ENCODE peak calls at places on chromosomes 12 and 14, in four cellular contexts. One of them, this sample, is unnamed.

GRCh38 chr12:53958128-53958527 is 3.4 kb downstream of the HOXC12 start:
- DNase-seq in mesenchymal stem cell: no peak
- DNase-seq in SK-N-SH: no peak
- DNase-seq in H9: no peak
- DNase-seq in this sample: no peak

GRCh38 chr14:97185186-97185585 is 388.0 kb downstream of the VRK1 start:
- DNase-seq in mesenchymal stem cell: no peak
- DNase-seq in SK-N-SH: no peak
- DNase-seq in H9: no peak
- DNase-seq in this sample: no peak

GRCh38 chr12:66297080-66297479 is 5.2 kb upstream of the HELB start:
- DNase-seq in mesenchymal stem cell: no peak
- DNase-seq in SK-N-SH: no peak
- DNase-seq in H9: no peak
- DNase-seq in this sample: no peak

GRCh38 chr12:108806350-108806749 is 51.0 kb downstream of the SSH1 start:
- DNase-seq in mesenchymal stem cell: peak
- DNase-seq in SK-N-SH: no peak
- DNase-seq in H9: no peak
- DNase-seq in this sample: peak

GRCh38 chr12:92369643-92370042 is 224.0 kb upstream of the BTG1 start:
- DNase-seq in mesenchymal stem cell: no peak
- DNase-seq in SK-N-SH: peak
- DNase-seq in H9: no peak
- DNase-seq in this sample: peak

GRCh38 chr12:59649203-59649602 is 53.4 kb downstream of the SLC16A7 start:
- DNase-seq in mesenchymal stem cell: peak
- DNase-seq in SK-N-SH: no peak
- DNase-seq in H9: no peak
- DNase-seq in this sample: peak

GRCh38 chr14:39168591-39168990 is 1.5 kb downstream of the TRAPPC6B start:
- DNase-seq in mesenchymal stem cell: no peak
- DNase-seq in SK-N-SH: no peak
- DNase-seq in H9: no peak
- DNase-seq in this sample: no peak

GRCh38 chr12:64946132-64946829 is 121.8 kb downstream of the TBC1D30 start:
- DNase-seq in mesenchymal stem cell: peak
- DNase-seq in SK-N-SH: peak
- DNase-seq in H9: no peak
- DNase-seq in this sample: no peak

GRCh38 chr12:124655317-124656213 is 88.2 kb upstream of the NCOR2 start:
- DNase-seq in mesenchymal stem cell: peak
- DNase-seq in SK-N-SH: peak
- DNase-seq in H9: peak
- DNase-seq in this sample: peak

GRCh38 chr12:18261273-18261672 is at the start of gene PIK3C2G:
- DNase-seq in mesenchymal stem cell: no peak
- DNase-seq in SK-N-SH: no peak
- DNase-seq in H9: no peak
- DNase-seq in this sample: no peak

GRCh38 chr12:22860926-22861325 is 236.0 kb downstream of the ETNK1 start:
- DNase-seq in mesenchymal stem cell: no peak
- DNase-seq in SK-N-SH: no peak
- DNase-seq in H9: no peak
- DNase-seq in this sample: no peak

GRCh38 chr12:89051065-89051677 is 301.1 kb downstream of the DUSP6 start:
- DNase-seq in mesenchymal stem cell: peak
- DNase-seq in SK-N-SH: peak
- DNase-seq in H9: no peak
- DNase-seq in this sample: peak

GRCh38 chr12:46261658-46262057 is 7.2 kb downstream of the SLC38A1 start:
- DNase-seq in mesenchymal stem cell: no peak
- DNase-seq in SK-N-SH: no peak
- DNase-seq in H9: no peak
- DNase-seq in this sample: peak

GRCh38 chr12:115597157-115597712 is 680.3 kb downstream of the MED13L start:
- DNase-seq in mesenchymal stem cell: peak
- DNase-seq in SK-N-SH: no peak
- DNase-seq in H9: no peak
- DNase-seq in this sample: peak

GRCh38 chr12:3076730-3077571 is at the start of gene TSPAN9:
- DNase-seq in mesenchymal stem cell: peak
- DNase-seq in SK-N-SH: peak
- DNase-seq in H9: peak
- DNase-seq in this sample: peak

GRCh38 chr12:65106948-65107347 is 14.2 kb downstream of the WIF1 start:
- DNase-seq in mesenchymal stem cell: no peak
- DNase-seq in SK-N-SH: no peak
- DNase-seq in H9: no peak
- DNase-seq in this sample: peak

GRCh38 chr12:62865860-62866407 is 69.0 kb downstream of the PPM1H start:
- DNase-seq in mesenchymal stem cell: peak
- DNase-seq in SK-N-SH: no peak
- DNase-seq in H9: peak
- DNase-seq in this sample: peak

DNA sequence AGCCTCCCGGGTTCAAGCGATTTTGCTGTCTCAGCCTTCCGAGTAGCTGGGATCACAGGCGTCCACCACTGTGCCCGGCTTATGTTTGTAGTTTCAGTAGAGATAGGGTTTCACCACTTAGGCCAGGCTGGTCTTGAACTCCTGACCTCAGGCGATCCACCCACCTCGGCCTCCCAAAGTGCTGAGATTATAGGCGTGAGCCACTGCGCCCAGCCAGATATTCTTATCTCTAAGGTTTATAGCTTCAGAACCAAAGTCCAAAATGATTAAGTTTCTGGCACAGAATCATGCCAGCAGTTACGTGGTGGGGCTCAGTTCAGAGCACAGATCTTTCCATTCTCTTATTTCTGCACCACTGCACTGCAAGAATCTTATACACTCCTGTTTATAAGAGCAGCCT is 129.7 kb downstream of the LMNTD1 start:
- DNase-seq in mesenchymal stem cell: no peak
- DNase-seq in SK-N-SH: no peak
- DNase-seq in H9: no peak
- DNase-seq in this sample: no peak
- H3K27ac ChIP-seq in mesenchymal stem cell: no peak
- H3K27ac ChIP-seq in SK-N-SH: no peak
- H3K27ac ChIP-seq in H9: no peak
- H3K27ac ChIP-seq in this sample: no peak

DNA sequence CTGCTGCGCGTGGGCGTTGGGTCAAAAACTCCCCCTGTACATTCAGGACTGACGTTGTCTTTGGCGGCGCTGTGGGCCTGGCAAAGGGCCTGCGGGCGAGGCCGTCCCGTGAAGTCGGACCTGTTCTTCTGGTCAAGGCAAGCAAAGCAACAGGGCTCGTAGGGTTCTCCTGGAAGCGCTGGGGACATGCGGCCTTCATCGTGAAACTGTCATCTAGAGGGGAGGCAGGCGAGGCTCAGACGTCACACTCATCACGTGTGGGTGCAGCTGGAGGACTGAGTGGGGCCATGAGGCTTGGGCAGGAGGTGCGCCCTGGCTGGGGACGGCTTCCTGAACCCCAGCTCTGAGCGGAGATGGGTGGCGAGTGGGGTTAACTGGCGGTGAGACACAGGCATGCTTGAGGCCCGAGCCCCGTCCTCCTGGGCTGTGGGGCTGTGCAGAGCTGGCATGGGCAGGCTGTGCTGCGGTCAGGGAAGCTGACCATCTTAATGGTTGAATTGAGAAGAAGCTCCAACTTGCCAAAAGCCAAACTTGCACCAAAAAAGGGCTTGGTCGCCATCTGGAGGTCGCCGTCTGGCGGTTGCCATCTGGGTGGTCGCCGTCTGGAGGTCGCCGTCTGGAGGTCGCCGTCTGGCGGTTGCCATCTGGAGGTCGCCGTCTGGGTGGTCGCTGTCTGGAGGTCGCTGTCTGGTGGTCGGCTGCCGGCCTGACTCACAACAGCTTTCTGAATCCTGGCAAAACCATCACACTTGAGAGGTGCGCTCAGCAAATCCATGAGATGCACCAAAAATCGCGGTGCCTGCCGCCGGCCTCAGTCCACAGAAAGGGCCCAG is 66.2 kb downstream of the NOC4L start:
- DNase-seq in mesenchymal stem cell: no peak
- DNase-seq in SK-N-SH: no peak
- DNase-seq in H9: peak
- DNase-seq in this sample: no peak
- H3K9ac ChIP-seq in mesenchymal stem cell: no peak
- H3K9ac ChIP-seq in SK-N-SH: no peak
- H3K9ac ChIP-seq in H9: no peak
- H3K9ac ChIP-seq in this sample: no peak

DNA sequence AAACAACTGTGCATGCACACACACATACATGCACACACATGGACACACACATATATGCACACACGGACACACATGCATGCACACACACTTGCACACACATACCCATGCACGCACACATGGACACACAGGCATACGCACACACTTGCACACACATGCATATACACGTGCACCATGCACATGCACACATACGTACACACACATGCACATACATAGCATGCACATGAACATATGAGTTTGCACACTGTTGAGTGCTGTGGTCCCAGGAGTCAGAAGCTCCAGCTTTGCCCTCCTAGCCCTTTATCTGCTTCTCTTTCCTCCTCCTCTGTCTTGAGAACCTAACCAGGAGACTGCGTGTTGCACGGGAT is 3.7 kb upstream of the LRTM2 start:
- DNase-seq in mesenchymal stem cell: no peak
- DNase-seq in SK-N-SH: no peak
- DNase-seq in H9: no peak
- DNase-seq in this sample: no peak
- H2AFZ ChIP-seq in mesenchymal stem cell: no peak
- H2AFZ ChIP-seq in SK-N-SH: no peak
- H2AFZ ChIP-seq in H9: no peak
- H2AFZ ChIP-seq in this sample: no peak

GRCh38 chr14:73888460-73888725 is 1.7 kb downstream of the ZNF410 start:
- DNase-seq in mesenchymal stem cell: peak
- DNase-seq in SK-N-SH: no peak
- DNase-seq in H9: no peak
- DNase-seq in this sample: peak

GRCh38 chr14:73887116-73887490 is 444 bp downstream of the ZNF410 start:
- DNase-seq in mesenchymal stem cell: no peak
- DNase-seq in SK-N-SH: no peak
- DNase-seq in H9: no peak
- DNase-seq in this sample: peak

GRCh38 chr14:73887704-73888459 is 1.2 kb downstream of the ZNF410 start:
- DNase-seq in mesenchymal stem cell: no peak
- DNase-seq in SK-N-SH: no peak
- DNase-seq in H9: no peak
- DNase-seq in this sample: peak

GRCh38 chr14:73884438-73885190 is 2.0 kb upstream of the ZNF410 start:
- DNase-seq in mesenchymal stem cell: no peak
- DNase-seq in SK-N-SH: no peak
- DNase-seq in H9: no peak
- DNase-seq in this sample: no peak

DNA sequence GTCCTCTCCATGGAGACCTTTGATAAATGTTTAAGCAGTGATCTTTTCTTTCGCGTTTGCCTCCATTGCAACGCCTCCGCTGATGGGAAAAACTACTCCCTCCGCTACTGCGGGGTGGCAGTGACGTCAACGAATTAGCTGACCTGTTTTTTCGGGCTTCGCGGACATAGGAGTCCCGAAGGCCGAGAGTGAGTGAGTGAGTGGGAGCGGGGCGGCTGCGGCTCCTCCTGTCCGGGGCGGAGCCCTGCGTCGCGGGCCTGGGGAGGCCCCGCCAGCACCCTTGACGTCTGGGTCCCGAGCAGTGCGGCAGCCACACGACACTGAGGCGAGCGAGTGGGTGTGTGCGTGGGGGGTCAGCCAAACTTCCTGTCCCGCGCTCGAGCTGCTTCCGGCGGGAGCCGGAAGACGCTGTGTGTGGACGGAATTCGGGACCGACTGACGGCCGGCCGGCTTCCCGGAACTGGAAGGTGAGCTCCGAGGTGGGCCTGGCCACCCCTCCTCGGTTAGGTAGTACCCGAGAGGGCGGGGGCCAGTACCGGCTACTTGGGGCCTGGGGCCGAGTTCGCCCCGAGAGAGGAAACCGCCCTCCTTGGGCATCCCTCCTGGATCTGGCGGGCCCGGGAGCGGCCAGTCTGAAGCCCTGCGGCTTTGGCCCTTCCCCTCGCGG is at the start of gene ZNF410:
- DNase-seq in mesenchymal stem cell: peak
- DNase-seq in SK-N-SH: peak
- DNase-seq in H9: peak
- DNase-seq in this sample: peak
- H3K27ac ChIP-seq in mesenchymal stem cell: peak
- H3K27ac ChIP-seq in SK-N-SH: peak
- H3K27ac ChIP-seq in H9: peak
- H3K27ac ChIP-seq in this sample: peak

GRCh38 chr12:5745251-5745888 is 199.7 kb downstream of the ANO2 start:
- DNase-seq in mesenchymal stem cell: peak
- DNase-seq in SK-N-SH: peak
- DNase-seq in H9: peak
- DNase-seq in this sample: peak

GRCh38 chr12:5746496-5746895 is 198.6 kb downstream of the ANO2 start:
- DNase-seq in mesenchymal stem cell: no peak
- DNase-seq in SK-N-SH: no peak
- DNase-seq in H9: no peak
- DNase-seq in this sample: no peak

GRCh38 chr12:5748027-5748426 is 197.0 kb downstream of the ANO2 start:
- DNase-seq in mesenchymal stem cell: no peak
- DNase-seq in SK-N-SH: no peak
- DNase-seq in H9: no peak
- DNase-seq in this sample: no peak

GRCh38 chr12:5746020-5746419 is 199.0 kb downstream of the ANO2 start:
- DNase-seq in mesenchymal stem cell: no peak
- DNase-seq in SK-N-SH: no peak
- DNase-seq in H9: no peak
- DNase-seq in this sample: no peak

GRCh38 chr12:5746917-5747316 is 198.1 kb downstream of the ANO2 start:
- DNase-seq in mesenchymal stem cell: no peak
- DNase-seq in SK-N-SH: no peak
- DNase-seq in H9: no peak
- DNase-seq in this sample: no peak
- H3K9ac ChIP-seq in mesenchymal stem cell: no peak
- H3K9ac ChIP-seq in SK-N-SH: no peak
- H3K9ac ChIP-seq in H9: no peak
- H3K9ac ChIP-seq in this sample: no peak

This sample was measured in GM23248.